ENCODE peak calls at places on chromosomes 2 and 18, in seven cellular contexts. V is naive B cell, R is H54, N is iris pigment epithelial cell, E is retina, K is GF-D8, Q is sciatic nerve. D is an unnamed sample.

GRCh38 chr18:68489018-68489792 is 225.7 kb downstream of the TMX3 start:
- DNase-seq in R (no peak), N (no peak), Q (no peak), E (peak; percentile 31), V (no peak), K (no peak), D (no peak)

GRCh38 chr2:42196403-42197267 is 27.5 kb downstream of the EML4 start:
- DNase-seq in R (no peak), Q (no peak), K (peak; percentile 66), N (peak; percentile 71), E (peak; percentile 39), V (peak; percentile 59), D (peak; percentile 39)

GRCh38 chr2:4502230-4502843 is 799.0 kb downstream of the DCDC2C start:
- DNase-seq in Q (no peak), K (no peak), R (no peak), V (no peak), N (no peak), E (no peak), D (no peak)

GRCh38 chr2:175631247-175631628 is 370.8 kb downstream of the LNPK start:
- DNase-seq in E (no peak), V (no peak), Q (no peak), K (no peak), R (no peak), N (no peak), D (no peak)

GRCh38 chr2:62956646-62957045 is 94.0 kb upstream of the OTX1 start:
- DNase-seq in N (no peak), K (no peak), V (no peak), R (no peak), E (no peak), Q (no peak), D (no peak)

GRCh38 chr2:173159794-173160463 is 84.3 kb downstream of the MAP3K20 start:
- DNase-seq in Q (peak; percentile 82), R (peak; percentile 55), V (no peak), K (peak; percentile 50), N (peak; percentile 99), E (no peak), D (peak; percentile 92)

GRCh38 chr2:233424028-233424951 is 70.0 kb downstream of the DGKD start:
- DNase-seq in K (no peak), R (no peak), E (no peak), Q (no peak), V (no peak), N (no peak), D (peak; percentile 75)

GRCh38 chr18:22165603-22166069 is 3.8 kb upstream of the GATA6 start:
- DNase-seq in E (peak; percentile 61), Q (no peak), V (no peak), K (no peak), N (no peak), R (no peak), D (no peak)

GRCh38 chr2:104026726-104027125 is 827.2 kb upstream of the POU3F3 start:
- DNase-seq in V (no peak), E (peak; percentile 55), N (no peak), R (no peak), K (no peak), Q (no peak), D (no peak)

GRCh38 chr2:231627384-231628156 is 34.9 kb downstream of the TEX44 start:
- DNase-seq in E (no peak), Q (no peak), V (no peak), R (no peak), N (no peak), K (no peak), D (no peak)

GRCh38 chr2:215532844-215533243 is 97.0 kb upstream of the FN1 start:
- DNase-seq in Q (no peak), N (peak; percentile 55), V (no peak), E (no peak), K (no peak), R (no peak), D (no peak)

D was measured in lung.